ENCODE peak calls at places on chromosomes 1 and 21, in five cellular contexts. One of them, this sample, is unnamed.

GRCh38 chr1:76059461-76059860 is 15.1 kb upstream of the ST6GALNAC3 start:
- DNase-seq in HFFc6: no peak
- DNase-seq in type B pancreatic cell: no peak
- DNase-seq in ovary: no peak
- DNase-seq in progenitor cell of endocrine pancreas: no peak
- DNase-seq in this sample: no peak

GRCh38 chr1:111707906-111708305 is 31.3 kb downstream of the INKA2 start:
- DNase-seq in HFFc6: peak
- DNase-seq in type B pancreatic cell: no peak
- DNase-seq in ovary: no peak
- DNase-seq in progenitor cell of endocrine pancreas: no peak
- DNase-seq in this sample: no peak

GRCh38 chr1:197250616-197251015 is 17.4 kb upstream of the CRB1 start:
- DNase-seq in HFFc6: no peak
- DNase-seq in type B pancreatic cell: no peak
- DNase-seq in ovary: no peak
- DNase-seq in progenitor cell of endocrine pancreas: no peak
- DNase-seq in this sample: no peak

GRCh38 chr1:226677121-226678020 is 61.7 kb downstream of the ITPKB start:
- DNase-seq in HFFc6: peak
- DNase-seq in type B pancreatic cell: no peak
- DNase-seq in ovary: peak
- DNase-seq in progenitor cell of endocrine pancreas: no peak
- DNase-seq in this sample: no peak

GRCh38 chr1:175287849-175288248 is 95.3 kb upstream of the KIAA0040 start:
- DNase-seq in HFFc6: no peak
- DNase-seq in type B pancreatic cell: no peak
- DNase-seq in ovary: no peak
- DNase-seq in progenitor cell of endocrine pancreas: no peak
- DNase-seq in this sample: no peak

GRCh38 chr1:29708818-29709710 is 472.7 kb downstream of the PTPRU start:
- DNase-seq in HFFc6: peak
- DNase-seq in type B pancreatic cell: no peak
- DNase-seq in ovary: no peak
- DNase-seq in progenitor cell of endocrine pancreas: no peak
- DNase-seq in this sample: peak

GRCh38 chr1:23515905-23516304 is 15.1 kb downstream of the E2F2 start:
- DNase-seq in HFFc6: no peak
- DNase-seq in type B pancreatic cell: no peak
- DNase-seq in ovary: no peak
- DNase-seq in progenitor cell of endocrine pancreas: no peak
- DNase-seq in this sample: no peak

GRCh38 chr1:227869851-227870305 is 54.4 kb downstream of the PRSS38 start:
- DNase-seq in HFFc6: no peak
- DNase-seq in type B pancreatic cell: no peak
- DNase-seq in ovary: no peak
- DNase-seq in progenitor cell of endocrine pancreas: no peak
- DNase-seq in this sample: no peak

GRCh38 chr1:16886860-16887605 is 8.7 kb upstream of the RNU1-2 start:
- DNase-seq in HFFc6: no peak
- DNase-seq in type B pancreatic cell: no peak
- DNase-seq in ovary: no peak
- DNase-seq in progenitor cell of endocrine pancreas: no peak
- DNase-seq in this sample: no peak

GRCh38 chr1:147664206-147664605 is 6.1 kb downstream of the ACP6 start:
- DNase-seq in HFFc6: peak
- DNase-seq in type B pancreatic cell: no peak
- DNase-seq in ovary: no peak
- DNase-seq in progenitor cell of endocrine pancreas: no peak
- DNase-seq in this sample: no peak

GRCh38 chr1:160032165-160032827 is 506 bp upstream of the PIGM start:
- DNase-seq in HFFc6: no peak
- DNase-seq in type B pancreatic cell: no peak
- DNase-seq in ovary: no peak
- DNase-seq in progenitor cell of endocrine pancreas: no peak
- DNase-seq in this sample: no peak

GRCh38 chr1:46224966-46225365 is 21.8 kb downstream of the LURAP1 start:
- DNase-seq in HFFc6: no peak
- DNase-seq in type B pancreatic cell: no peak
- DNase-seq in ovary: no peak
- DNase-seq in progenitor cell of endocrine pancreas: no peak
- DNase-seq in this sample: no peak

GRCh38 chr1:207823531-207823879 is 71.7 kb downstream of the CD46 start:
- DNase-seq in HFFc6: no peak
- DNase-seq in type B pancreatic cell: no peak
- DNase-seq in ovary: no peak
- DNase-seq in progenitor cell of endocrine pancreas: no peak
- DNase-seq in this sample: no peak

GRCh38 chr1:207821464-207822045 is 69.7 kb downstream of the CD46 start:
- DNase-seq in HFFc6: no peak
- DNase-seq in type B pancreatic cell: no peak
- DNase-seq in ovary: peak
- DNase-seq in progenitor cell of endocrine pancreas: no peak
- DNase-seq in this sample: no peak

GRCh38 chr1:207822124-207822601 is 70.3 kb downstream of the CD46 start:
- DNase-seq in HFFc6: no peak
- DNase-seq in type B pancreatic cell: no peak
- DNase-seq in ovary: peak
- DNase-seq in progenitor cell of endocrine pancreas: no peak
- DNase-seq in this sample: no peak

GRCh38 chr1:207823880-207824566 is 72.2 kb downstream of the CD46 start:
- DNase-seq in HFFc6: peak
- DNase-seq in type B pancreatic cell: no peak
- DNase-seq in ovary: peak
- DNase-seq in progenitor cell of endocrine pancreas: peak
- DNase-seq in this sample: peak

GRCh38 chr1:207822602-207823451 is 71.0 kb downstream of the CD46 start:
- DNase-seq in HFFc6: peak
- DNase-seq in type B pancreatic cell: no peak
- DNase-seq in ovary: peak
- DNase-seq in progenitor cell of endocrine pancreas: no peak
- DNase-seq in this sample: no peak
- TF ChIP-seq CTCF in HFFc6: no peak
- TF ChIP-seq CTCF in type B pancreatic cell: no peak
- TF ChIP-seq CTCF in ovary: no peak
- TF ChIP-seq CTCF in progenitor cell of endocrine pancreas: no peak
- TF ChIP-seq CTCF in this sample: no peak

DNA sequence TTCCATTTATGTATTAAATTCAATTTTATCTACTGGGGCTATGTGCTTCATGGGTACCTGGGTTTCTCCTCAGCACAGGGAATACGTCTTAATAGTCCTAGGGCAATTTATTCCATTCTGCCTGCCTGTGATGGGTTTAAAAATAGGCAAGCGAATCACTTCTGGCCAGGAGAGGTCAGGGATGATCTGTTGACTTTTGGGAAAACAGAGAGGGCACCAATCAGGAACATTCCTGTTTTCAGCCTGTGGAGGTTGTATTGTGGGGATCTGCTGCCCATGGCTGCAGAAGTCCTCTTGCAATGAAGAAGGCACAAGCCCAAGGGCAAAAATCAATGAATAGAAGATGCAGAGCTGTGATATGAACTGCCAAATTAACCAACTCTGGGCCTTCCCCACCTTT is 303.1 kb downstream of the CTH start:
- DNase-seq in HFFc6: no peak
- DNase-seq in type B pancreatic cell: no peak
- DNase-seq in ovary: no peak
- DNase-seq in progenitor cell of endocrine pancreas: no peak
- DNase-seq in this sample: no peak
- TF ChIP-seq CTCF in HFFc6: no peak
- TF ChIP-seq CTCF in type B pancreatic cell: no peak
- TF ChIP-seq CTCF in ovary: no peak
- TF ChIP-seq CTCF in progenitor cell of endocrine pancreas: no peak
- TF ChIP-seq CTCF in this sample: no peak

DNA sequence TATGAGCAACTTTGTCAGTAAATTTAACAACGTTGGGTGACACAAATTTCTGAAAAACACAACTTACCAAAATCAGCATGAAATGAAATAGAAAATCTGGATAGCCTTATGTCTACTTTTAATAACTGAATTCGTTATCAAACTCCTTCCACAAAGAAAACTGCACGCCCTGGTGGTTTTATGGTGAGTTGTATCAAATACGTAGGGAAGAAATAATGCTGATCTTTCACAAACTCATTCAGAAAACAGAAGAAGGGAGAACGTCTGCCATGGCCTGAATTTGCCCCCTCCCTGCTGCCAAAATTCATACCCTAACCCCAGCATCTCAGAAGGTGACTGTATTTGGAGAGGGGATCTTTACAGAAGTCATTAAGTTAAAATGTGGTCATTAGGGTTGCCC is 50.0 kb upstream of the COL18A1 start:
- DNase-seq in HFFc6: no peak
- DNase-seq in type B pancreatic cell: no peak
- DNase-seq in ovary: no peak
- DNase-seq in progenitor cell of endocrine pancreas: no peak
- DNase-seq in this sample: no peak
- TF ChIP-seq CTCF in HFFc6: peak
- TF ChIP-seq CTCF in type B pancreatic cell: peak
- TF ChIP-seq CTCF in ovary: no peak
- TF ChIP-seq CTCF in progenitor cell of endocrine pancreas: no peak
- TF ChIP-seq CTCF in this sample: no peak

DNA sequence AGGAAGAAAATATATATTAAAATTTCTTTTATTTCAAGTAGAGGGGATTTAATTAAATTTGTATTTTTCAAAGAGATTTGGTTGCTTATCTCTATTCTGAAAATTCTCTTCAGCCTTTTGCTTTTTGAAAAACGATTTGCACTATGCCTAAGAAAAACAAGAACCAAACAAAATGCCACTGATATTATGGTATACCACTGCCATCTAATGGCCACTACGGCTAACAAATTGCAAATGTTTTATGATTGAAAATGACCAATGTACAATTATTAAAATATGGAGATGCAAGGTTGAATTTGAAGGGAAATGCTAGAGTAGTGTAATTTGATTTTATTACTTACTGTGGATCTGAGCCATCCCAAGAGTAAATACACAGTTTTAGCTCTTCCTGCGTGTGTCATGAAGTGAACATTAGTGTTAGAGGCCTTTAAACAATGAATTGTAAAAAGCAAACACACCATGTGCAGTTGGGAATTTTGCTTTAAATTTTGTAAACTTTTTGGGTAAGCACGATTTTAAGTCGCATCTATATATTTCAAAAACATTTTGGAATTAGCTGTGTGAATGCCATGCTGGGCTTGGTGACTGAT is 137.4 kb upstream of the USP25 start:
- DNase-seq in HFFc6: peak
- DNase-seq in type B pancreatic cell: no peak
- DNase-seq in ovary: no peak
- DNase-seq in progenitor cell of endocrine pancreas: no peak
- DNase-seq in this sample: peak
- TF ChIP-seq CTCF in HFFc6: peak
- TF ChIP-seq CTCF in type B pancreatic cell: peak
- TF ChIP-seq CTCF in ovary: peak
- TF ChIP-seq CTCF in progenitor cell of endocrine pancreas: peak
- TF ChIP-seq CTCF in this sample: peak

GRCh38 chr1:209883341-209883971 is 54.6 kb upstream of the SYT14 start:
- DNase-seq in HFFc6: peak
- DNase-seq in type B pancreatic cell: no peak
- DNase-seq in ovary: no peak
- DNase-seq in progenitor cell of endocrine pancreas: no peak
- DNase-seq in this sample: no peak
- TF ChIP-seq CTCF in HFFc6: peak
- TF ChIP-seq CTCF in type B pancreatic cell: peak
- TF ChIP-seq CTCF in ovary: no peak
- TF ChIP-seq CTCF in progenitor cell of endocrine pancreas: no peak
- TF ChIP-seq CTCF in this sample: no peak

GRCh38 chr1:83932281-83932680 is 66.7 kb downstream of the TTLL7 start:
- DNase-seq in HFFc6: no peak
- DNase-seq in type B pancreatic cell: no peak
- DNase-seq in ovary: no peak
- DNase-seq in progenitor cell of endocrine pancreas: no peak
- DNase-seq in this sample: no peak

GRCh38 chr1:83932693-83933092 is 66.2 kb downstream of the TTLL7 start:
- DNase-seq in HFFc6: no peak
- DNase-seq in type B pancreatic cell: no peak
- DNase-seq in ovary: no peak
- DNase-seq in progenitor cell of endocrine pancreas: no peak
- DNase-seq in this sample: no peak

GRCh38 chr1:83929184-83929583 is 69.7 kb downstream of the TTLL7 start:
- DNase-seq in HFFc6: peak
- DNase-seq in type B pancreatic cell: no peak
- DNase-seq in ovary: no peak
- DNase-seq in progenitor cell of endocrine pancreas: no peak
- DNase-seq in this sample: no peak

GRCh38 chr1:83931658-83932253 is 67.2 kb downstream of the TTLL7 start:
- DNase-seq in HFFc6: peak
- DNase-seq in type B pancreatic cell: no peak
- DNase-seq in ovary: no peak
- DNase-seq in progenitor cell of endocrine pancreas: no peak
- DNase-seq in this sample: peak

DNA sequence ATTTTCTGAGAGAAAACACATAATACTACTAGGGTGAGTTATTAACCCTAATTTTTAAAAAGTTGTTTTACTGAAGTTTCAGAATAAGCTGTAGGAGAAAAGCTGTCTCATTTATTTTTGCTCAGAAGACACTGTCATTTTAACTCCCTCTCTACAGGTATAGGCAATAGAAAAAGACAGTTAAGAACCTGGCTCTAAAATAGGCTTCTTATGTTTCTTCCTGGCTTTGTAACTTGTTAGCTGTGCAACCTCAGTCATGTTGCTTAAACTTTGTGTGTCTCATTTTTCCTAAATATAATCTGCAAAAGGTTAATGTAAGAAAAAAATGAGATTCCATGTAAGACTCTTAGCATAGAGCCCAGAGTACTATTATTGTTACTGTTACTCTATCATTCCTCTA is 64.4 kb downstream of the TTLL7 start:
- DNase-seq in HFFc6: no peak
- DNase-seq in type B pancreatic cell: no peak
- DNase-seq in ovary: no peak
- DNase-seq in progenitor cell of endocrine pancreas: no peak
- DNase-seq in this sample: no peak
- TF ChIP-seq CTCF in HFFc6: no peak
- TF ChIP-seq CTCF in type B pancreatic cell: no peak
- TF ChIP-seq CTCF in ovary: no peak
- TF ChIP-seq CTCF in progenitor cell of endocrine pancreas: no peak
- TF ChIP-seq CTCF in this sample: no peak

This sample was measured in nephron progenitor cell.